ENCODE peak calls at places on chromosome 14, in eight cellular contexts. One of them, this sample, is unnamed.

GRCh38 chr14:53714495-53715389 is 241.9 kb downstream of the BMP4 start:
- ATAC-seq in activated naive CD8-positive, alpha-beta T cell treated with anti-CD3 and anti-CD28 coated beads, Interleukin-2, amount 10 ng/mL, durations not matched to agents 7 days and 5 days: no peak
- ATAC-seq in heart right ventricle: peak
- ATAC-seq in left lung: peak
- ATAC-seq in left colon: no peak
- ATAC-seq in gastroesophageal sphincter: peak
- ATAC-seq in activated B cell treated with CpG ODN at 0.5 μM for 24 hours: no peak
- ATAC-seq in aorta: no peak
- ATAC-seq in this sample: no peak

GRCh38 chr14:103721334-103722120 is 5.9 kb downstream of the ZFYVE21 start:
- ATAC-seq in gastroesophageal sphincter: peak
- ATAC-seq in left colon: no peak
- ATAC-seq in aorta: no peak
- ATAC-seq in left lung: no peak
- ATAC-seq in heart right ventricle: peak
- ATAC-seq in activated naive CD8-positive, alpha-beta T cell treated with anti-CD3 and anti-CD28 coated beads, Interleukin-2, amount 10 ng/mL, durations not matched to agents 7 days and 5 days: no peak
- ATAC-seq in activated B cell treated with CpG ODN at 0.5 μM for 24 hours: no peak
- ATAC-seq in this sample: no peak

GRCh38 chr14:50670196-50670875 is 2.2 kb upstream of the SAV1 start:
- ATAC-seq in activated B cell treated with CpG ODN at 0.5 μM for 24 hours: no peak
- ATAC-seq in left colon: no peak
- ATAC-seq in aorta: no peak
- ATAC-seq in gastroesophageal sphincter: no peak
- ATAC-seq in left lung: no peak
- ATAC-seq in activated naive CD8-positive, alpha-beta T cell treated with anti-CD3 and anti-CD28 coated beads, Interleukin-2, amount 10 ng/mL, durations not matched to agents 7 days and 5 days: no peak
- ATAC-seq in heart right ventricle: no peak
- ATAC-seq in this sample: no peak

GRCh38 chr14:58305730-58306129 is 7.4 kb downstream of the ARID4A start:
- ATAC-seq in activated naive CD8-positive, alpha-beta T cell treated with anti-CD3 and anti-CD28 coated beads, Interleukin-2, amount 10 ng/mL, durations not matched to agents 7 days and 5 days: no peak
- ATAC-seq in heart right ventricle: no peak
- ATAC-seq in activated B cell treated with CpG ODN at 0.5 μM for 24 hours: no peak
- ATAC-seq in gastroesophageal sphincter: no peak
- ATAC-seq in left colon: no peak
- ATAC-seq in aorta: no peak
- ATAC-seq in left lung: no peak
- ATAC-seq in this sample: no peak

GRCh38 chr14:59358774-59359173 is 106.4 kb downstream of the GPR135 start:
- ATAC-seq in heart right ventricle: no peak
- ATAC-seq in activated B cell treated with CpG ODN at 0.5 μM for 24 hours: no peak
- ATAC-seq in left lung: no peak
- ATAC-seq in gastroesophageal sphincter: no peak
- ATAC-seq in activated naive CD8-positive, alpha-beta T cell treated with anti-CD3 and anti-CD28 coated beads, Interleukin-2, amount 10 ng/mL, durations not matched to agents 7 days and 5 days: no peak
- ATAC-seq in left colon: peak
- ATAC-seq in aorta: no peak
- ATAC-seq in this sample: no peak

GRCh38 chr14:20428010-20428365 is 8.0 kb downstream of the KLHL33 start:
- ATAC-seq in left lung: no peak
- ATAC-seq in left colon: no peak
- ATAC-seq in aorta: no peak
- ATAC-seq in gastroesophageal sphincter: no peak
- ATAC-seq in heart right ventricle: no peak
- ATAC-seq in activated naive CD8-positive, alpha-beta T cell treated with anti-CD3 and anti-CD28 coated beads, Interleukin-2, amount 10 ng/mL, durations not matched to agents 7 days and 5 days: peak
- ATAC-seq in activated B cell treated with CpG ODN at 0.5 μM for 24 hours: no peak
- ATAC-seq in this sample: no peak

GRCh38 chr14:61344437-61345143 is 23.2 kb downstream of the PRKCH start:
- ATAC-seq in left colon: no peak
- ATAC-seq in aorta: no peak
- ATAC-seq in activated naive CD8-positive, alpha-beta T cell treated with anti-CD3 and anti-CD28 coated beads, Interleukin-2, amount 10 ng/mL, durations not matched to agents 7 days and 5 days: peak
- ATAC-seq in left lung: peak
- ATAC-seq in gastroesophageal sphincter: no peak
- ATAC-seq in activated B cell treated with CpG ODN at 0.5 μM for 24 hours: no peak
- ATAC-seq in heart right ventricle: peak
- ATAC-seq in this sample: no peak

GRCh38 chr14:74630881-74631690 is 19.0 kb upstream of the LTBP2 start:
- ATAC-seq in activated naive CD8-positive, alpha-beta T cell treated with anti-CD3 and anti-CD28 coated beads, Interleukin-2, amount 10 ng/mL, durations not matched to agents 7 days and 5 days: no peak
- ATAC-seq in left colon: no peak
- ATAC-seq in activated B cell treated with CpG ODN at 0.5 μM for 24 hours: no peak
- ATAC-seq in left lung: peak
- ATAC-seq in gastroesophageal sphincter: peak
- ATAC-seq in aorta: peak
- ATAC-seq in heart right ventricle: peak
- ATAC-seq in this sample: no peak

GRCh38 chr14:70339039-70339438 is 20.4 kb downstream of the COX16 start:
- ATAC-seq in heart right ventricle: no peak
- ATAC-seq in left colon: no peak
- ATAC-seq in aorta: no peak
- ATAC-seq in activated naive CD8-positive, alpha-beta T cell treated with anti-CD3 and anti-CD28 coated beads, Interleukin-2, amount 10 ng/mL, durations not matched to agents 7 days and 5 days: no peak
- ATAC-seq in gastroesophageal sphincter: no peak
- ATAC-seq in left lung: no peak
- ATAC-seq in activated B cell treated with CpG ODN at 0.5 μM for 24 hours: no peak
- ATAC-seq in this sample: no peak